ENCODE peak calls at places on chromosomes 16 and 17, in seven cellular contexts. V, L, K, F, Y, O and E are unnamed samples.

GRCh38 chr17:40107266-40107980 is 7.0 kb upstream of the NR1D1 start:
- DNase-seq in V (no peak), L (no peak), K (peak), F (no peak), Y (no peak), O (peak), E (no peak)

GRCh38 chr17:77958716-77959215 is 263 bp downstream of the TNRC6C start:
- DNase-seq in V (peak), L (no peak), K (no peak), F (no peak), Y (no peak), O (no peak), E (no peak)

GRCh38 chr17:55295411-55296170 is 30.8 kb downstream of the HLF start:
- DNase-seq in V (peak), L (peak), K (peak), F (peak), Y (no peak), O (peak), E (peak)

GRCh38 chr17:80409626-80410025 is 5.3 kb upstream of the ENDOV start:
- DNase-seq in V (no peak), L (no peak), K (no peak), F (no peak), Y (no peak), O (no peak), E (no peak)

GRCh38 chr17:67375761-67376160 is 1.3 kb upstream of the PITPNC1 start:
- DNase-seq in V (no peak), L (no peak), K (no peak), F (no peak), Y (no peak), O (no peak), E (no peak)

GRCh38 chr16:9665851-9666271 is 516.4 kb downstream of the GRIN2A start:
- DNase-seq in V (no peak), L (no peak), K (no peak), F (no peak), Y (no peak), O (no peak), E (peak)

GRCh38 chr17:8225813-8226535 is 15.6 kb upstream of the AURKB start:
- DNase-seq in V (peak), L (peak), K (peak), F (peak), Y (no peak), O (peak), E (peak)

GRCh38 chr17:79915850-79916430 is 76.7 kb upstream of the CBX4 start:
- DNase-seq in V (peak), L (peak), K (peak), F (no peak), Y (no peak), O (no peak), E (peak)

GRCh38 chr17:14225153-14226004 is 11.3 kb downstream of the CDRT15 start:
- DNase-seq in V (no peak), L (no peak), K (no peak), F (no peak), Y (peak), O (no peak), E (no peak)

GRCh38 chr16:2751577-2752034 is 832 bp upstream of the SRRM2 start:
- DNase-seq in V (peak), L (no peak), K (no peak), F (no peak), Y (no peak), O (peak), E (peak)

GRCh38 chr17:77505460-77505769 is 364.6 kb downstream of the SEC14L1 start:
- DNase-seq in V (no peak), L (no peak), K (no peak), F (no peak), Y (no peak), O (no peak), E (no peak)

GRCh38 chr17:75813081-75814020 is 28.7 kb downstream of the UNK start:
- DNase-seq in V (no peak), L (no peak), K (no peak), F (no peak), Y (no peak), O (no peak), E (no peak)

GRCh38 chr17:6755281-6755680 is 565 bp upstream of the XAF1 start:
- DNase-seq in V (no peak), L (no peak), K (no peak), F (no peak), Y (no peak), O (peak), E (peak)

GRCh38 chr17:13031718-13032350 is 14.0 kb upstream of the ELAC2 start:
- DNase-seq in V (peak), L (peak), K (peak), F (no peak), Y (no peak), O (no peak), E (peak)

GRCh38 chr16:72384651-72385050 is 212.7 kb upstream of the PMFBP1 start:
- DNase-seq in V (no peak), L (no peak), K (no peak), F (no peak), Y (no peak), O (no peak), E (no peak)

GRCh38 chr17:76966486-76967181 is 98.4 kb downstream of the MGAT5B start:
- DNase-seq in V (no peak), L (no peak), K (no peak), F (no peak), Y (no peak), O (no peak), E (no peak)

GRCh38 chr16:60318486-60318885 is 1584.4 kb upstream of the GOT2 start:
- DNase-seq in V (no peak), L (no peak), K (no peak), F (no peak), Y (no peak), O (no peak), E (no peak)

GRCh38 chr17:50839591-50840310 is 4.4 kb downstream of the WFIKKN2 start:
- DNase-seq in V (no peak), L (no peak), K (no peak), F (no peak), Y (no peak), O (peak), E (no peak)

GRCh38 chr17:38585056-38585804 is 20.5 kb downstream of the SRCIN1 start:
- DNase-seq in V (no peak), L (no peak), K (no peak), F (no peak), Y (no peak), O (no peak), E (peak)

GRCh38 chr17:82964851-82965341 is 114.5 kb upstream of the METRNL start:
- DNase-seq in V (no peak), L (no peak), K (no peak), F (no peak), Y (no peak), O (no peak), E (no peak)

GRCh38 chr17:12928736-12929135 is 89.1 kb downstream of the ELAC2 start:
- DNase-seq in V (no peak), L (no peak), K (no peak), F (no peak), Y (peak), O (no peak), E (no peak)

GRCh38 chr16:48054881-48055601 is 100.8 kb downstream of the ABCC12 start:
- DNase-seq in V (peak), L (peak), K (peak), F (no peak), Y (no peak), O (peak), E (peak)

DNA sequence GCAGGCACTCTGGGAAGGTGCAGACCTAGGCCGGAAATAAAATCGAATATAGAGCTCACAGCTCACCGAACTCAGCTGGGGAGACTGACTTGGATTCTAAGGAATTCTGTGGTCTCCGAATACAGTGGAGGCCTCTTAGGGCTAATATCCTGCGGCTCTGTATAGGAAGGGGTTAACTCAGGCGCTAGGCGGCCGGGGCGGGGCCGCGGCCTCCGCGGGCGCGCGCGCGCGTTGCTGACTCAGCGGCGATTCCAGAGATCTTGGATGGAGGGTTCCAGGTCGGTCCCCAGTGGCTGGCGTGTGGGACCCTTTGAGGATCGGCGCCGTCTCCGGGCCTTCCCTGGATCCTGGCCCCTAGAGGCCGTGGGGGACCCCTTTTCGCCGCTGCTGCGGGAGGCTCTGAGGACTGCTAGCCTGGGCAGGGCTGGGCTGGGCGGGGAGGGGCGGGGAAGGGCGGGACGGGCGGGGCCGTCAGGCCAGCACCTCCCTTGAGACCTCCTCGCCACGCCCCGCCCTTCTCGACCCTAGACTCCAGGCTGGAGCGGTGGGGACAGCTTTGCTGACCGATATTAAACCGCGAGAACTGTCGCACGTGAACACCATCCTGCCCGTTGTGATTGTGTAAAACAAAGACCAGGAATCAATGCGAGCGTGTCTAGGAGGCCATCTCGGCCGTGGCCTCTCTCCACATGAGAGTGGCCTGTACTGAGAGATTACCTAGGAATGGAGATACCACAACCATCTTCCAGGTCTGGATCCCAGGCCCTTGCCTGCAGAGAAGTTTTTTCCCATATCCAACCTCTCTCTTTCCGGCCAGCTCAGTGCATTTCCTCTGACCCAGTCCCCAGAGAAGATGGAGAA is 1.4 kb upstream of the PLEKHH3 start:
- DNase-seq in V (peak), L (peak), K (peak), F (peak), Y (peak), O (peak), E (peak)
- TF ChIP-seq EP300 in V (no peak), L (no peak), K (no peak), F (peak), Y (no peak), O (no peak), E (no peak)

GRCh38 chr17:64682261-64683181 is 20.4 kb upstream of the SMURF2 start:
- DNase-seq in V (no peak), L (no peak), K (no peak), F (no peak), Y (no peak), O (no peak), E (no peak)
- TF ChIP-seq EP300 in V (no peak), L (no peak), K (no peak), F (no peak), Y (no peak), O (no peak), E (no peak)

GRCh38 chr17:44155488-44155887 is 13.8 kb downstream of the HROB start:
- DNase-seq in V (no peak), L (no peak), K (no peak), F (no peak), Y (no peak), O (no peak), E (no peak)

GRCh38 chr17:44164476-44164875 is 6.0 kb upstream of the ASB16 start:
- DNase-seq in V (no peak), L (no peak), K (no peak), F (no peak), Y (no peak), O (no peak), E (no peak)

DNA sequence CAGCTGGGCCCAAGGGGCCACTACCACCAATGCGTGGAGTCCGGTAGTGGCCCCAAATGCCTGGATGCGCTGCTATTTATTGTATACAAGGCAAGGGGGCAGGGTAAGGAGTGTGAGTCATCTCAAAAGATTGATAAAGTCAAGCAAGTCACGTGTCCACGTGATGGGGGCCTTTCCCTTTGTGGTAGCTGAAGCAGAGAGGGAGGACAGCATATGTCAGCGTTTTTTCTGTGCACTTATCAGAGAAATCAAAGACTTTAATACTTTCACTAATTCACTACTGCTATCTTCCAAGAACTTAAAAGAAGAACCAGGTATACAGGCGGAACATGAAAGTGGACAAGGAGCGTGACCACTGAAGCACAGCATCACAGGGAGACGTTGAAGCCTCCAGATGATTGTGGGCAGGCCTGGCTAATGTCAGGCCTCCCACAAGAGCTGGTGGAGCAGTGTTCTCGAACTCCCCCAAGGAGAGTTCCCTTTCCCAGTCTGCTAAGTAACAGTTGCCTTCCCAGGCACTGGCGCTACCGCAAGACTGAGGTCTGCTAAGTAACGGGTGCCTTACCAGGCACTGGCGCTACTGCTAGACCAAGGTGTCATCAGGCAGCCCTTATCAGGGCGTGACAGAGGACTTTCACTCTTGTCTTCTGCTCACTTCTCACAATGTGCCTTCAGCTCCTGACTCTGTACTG is 10.8 kb upstream of the ASB16 start:
- DNase-seq in V (no peak), L (no peak), K (no peak), F (no peak), Y (no peak), O (no peak), E (no peak)
- TF ChIP-seq EP300 in V (no peak), L (no peak), K (no peak), F (no peak), Y (no peak), O (no peak), E (no peak)

DNA sequence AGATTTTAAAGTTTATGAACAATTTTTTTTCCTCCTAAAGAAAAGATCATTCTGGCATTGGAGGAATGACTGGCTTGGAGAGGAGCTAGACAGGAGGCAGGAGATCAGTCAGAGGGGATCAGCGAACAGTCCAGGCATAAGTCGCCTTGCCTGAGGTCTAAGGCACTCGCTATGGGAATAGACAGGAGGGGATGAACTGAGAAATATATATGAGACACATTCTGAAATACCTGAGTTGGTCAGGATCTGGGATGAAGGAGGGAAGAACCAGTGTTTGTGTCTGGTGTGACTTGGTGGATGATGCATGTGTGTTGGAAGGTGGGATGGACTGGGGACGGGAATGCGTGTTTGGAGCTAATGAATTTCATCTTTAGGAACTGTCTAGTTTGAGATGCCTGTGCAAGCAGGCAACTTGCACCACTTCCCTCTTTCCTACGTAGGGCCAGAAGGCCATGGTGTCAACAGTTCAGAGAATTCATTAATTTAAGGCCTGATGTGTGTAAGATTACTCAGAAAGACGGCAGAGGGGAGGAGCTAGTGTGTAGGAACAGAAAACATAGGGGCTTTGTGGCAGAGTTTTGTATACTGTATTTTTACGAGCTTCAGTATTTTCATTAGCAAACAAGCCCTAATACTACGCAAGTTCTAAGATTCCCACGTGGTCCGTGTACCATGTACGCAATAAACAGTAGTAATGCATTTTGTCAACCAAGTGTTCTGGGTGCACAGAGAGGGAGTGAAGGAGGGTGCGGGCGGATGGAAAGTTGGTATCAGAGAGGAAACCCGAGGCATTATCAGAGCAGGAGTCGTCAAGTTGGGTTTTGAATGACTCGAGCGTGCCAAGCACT is 825 bp downstream of the HEATR6 start:
- DNase-seq in V (no peak), L (no peak), K (peak), F (no peak), Y (no peak), O (no peak), E (no peak)
- TF ChIP-seq EP300 in V (no peak), L (no peak), K (no peak), F (no peak), Y (no peak), O (no peak), E (no peak)

GRCh38 chr16:68790130-68790761 is 53.1 kb upstream of the TANGO6 start:
- DNase-seq in V (peak), L (peak), K (peak), F (no peak), Y (no peak), O (peak), E (peak)
- TF ChIP-seq EP300 in V (peak), L (no peak), K (no peak), F (peak), Y (no peak), O (no peak), E (no peak)

DNA sequence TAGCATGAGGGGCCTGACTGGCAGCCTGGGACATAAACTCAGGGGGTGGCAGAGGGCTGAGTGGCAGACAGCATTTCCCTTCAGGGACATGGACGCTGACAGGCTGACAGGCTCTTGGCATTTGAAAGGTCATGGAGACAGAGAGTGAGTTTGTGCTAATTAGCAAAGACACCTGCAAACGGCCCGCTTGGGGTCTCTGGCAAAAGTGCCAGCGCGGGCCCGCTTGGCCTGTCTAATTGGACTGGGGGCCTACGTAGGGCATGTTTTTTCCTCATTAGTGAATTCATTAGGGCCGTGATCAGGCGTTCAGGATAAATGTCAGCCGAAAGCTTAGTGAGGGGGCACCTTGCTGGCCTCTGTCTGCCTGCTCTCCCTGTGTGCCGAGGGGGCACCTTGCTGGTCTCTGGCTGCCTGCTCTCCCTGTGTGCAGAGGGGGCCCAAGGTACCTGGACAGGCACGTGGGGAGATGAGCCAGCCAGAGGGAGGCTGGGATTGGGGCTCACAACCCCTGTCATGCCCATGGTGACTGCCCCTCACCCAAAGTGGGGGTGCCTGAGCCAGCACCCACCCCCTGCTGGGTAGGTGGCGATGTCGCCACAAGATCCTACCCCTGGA is 7.7 kb downstream of the NECAB2 start:
- DNase-seq in V (no peak), L (no peak), K (no peak), F (no peak), Y (no peak), O (no peak), E (no peak)
- TF ChIP-seq EP300 in V (no peak), L (no peak), K (no peak), F (no peak), Y (no peak), O (no peak), E (no peak)

DNA sequence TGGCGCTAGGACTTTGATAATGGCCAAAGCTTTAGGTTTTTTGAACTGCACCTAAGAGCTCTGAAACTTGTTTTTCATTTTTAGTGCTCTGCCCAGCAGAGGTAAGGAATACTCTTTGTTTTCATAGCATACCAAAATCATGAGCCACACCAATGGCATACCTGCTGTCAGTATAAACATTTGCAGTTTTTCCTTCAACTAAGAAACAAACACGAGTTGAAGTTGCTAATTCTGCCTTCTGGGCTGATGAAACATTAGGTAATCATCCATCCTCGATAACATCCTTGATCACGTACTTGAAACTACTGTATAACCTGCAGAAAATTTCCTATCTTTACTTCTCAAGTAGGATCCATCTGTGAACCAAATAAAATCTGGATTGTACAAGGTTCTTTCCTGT is 20.6 kb upstream of the B4GALNT2 start:
- DNase-seq in V (no peak), L (no peak), K (no peak), F (no peak), Y (no peak), O (no peak), E (no peak)
- TF ChIP-seq EP300 in V (no peak), L (no peak), K (no peak), F (no peak), Y (no peak), O (no peak), E (no peak)